ENCODE peak calls at places on chromosomes 12 and 14, in five cellular contexts. H is cardiac fibroblast, Z is fibroblast of lung, W is testis, Q is cardiac muscle cell. C is an unnamed sample.

GRCh38 chr12:15868186-15868585 is 14.0 kb upstream of the STRAP start:
- DNase-seq in Q (no peak), W (no peak), H (no peak), Z (peak), C (no peak)

GRCh38 chr14:101862177-101862576 is 100.7 kb downstream of the PPP2R5C start:
- DNase-seq in Q (no peak), W (no peak), H (peak), Z (peak), C (no peak)

GRCh38 chr12:54658306-54659264 is 10.4 kb upstream of the DCD start:
- DNase-seq in Q (peak), W (peak), H (peak), Z (no peak), C (peak)

GRCh38 chr12:82436354-82436753 is 78.0 kb downstream of the METTL25 start:
- DNase-seq in Q (no peak), W (no peak), H (no peak), Z (no peak), C (no peak)

GRCh38 chr12:120903382-120903817 is 758 bp downstream of the SPPL3 start:
- DNase-seq in H (peak), Z (peak), Q (peak), W (peak), C (peak)

GRCh38 chr14:50926851-50927386 is 17.4 kb downstream of the PYGL start:
- DNase-seq in Q (no peak), W (no peak), H (no peak), Z (no peak), C (no peak)

GRCh38 chr14:99511421-99512109 is 30.4 kb downstream of the CCNK start:
- DNase-seq in W (peak), Z (peak), Q (no peak), H (peak), C (peak)

GRCh38 chr12:56084958-56085543 is 5.1 kb downstream of the ERBB3 start:
- DNase-seq in Q (peak), W (no peak), Z (no peak), H (peak), C (no peak)

GRCh38 chr14:26709019-26709418 is 111.2 kb upstream of the NOVA1 start:
- DNase-seq in W (no peak), Q (no peak), H (peak), Z (peak), C (no peak)

GRCh38 chr12:58877243-58877743 is 43.0 kb downstream of the LRIG3 start:
- DNase-seq in W (no peak), Q (no peak), Z (peak), H (peak), C (peak)

GRCh38 chr14:25231006-25231405 is 181.1 kb upstream of the STXBP6 start:
- DNase-seq in H (no peak), W (no peak), Q (no peak), Z (no peak), C (no peak)

GRCh38 chr14:23894687-23895419 is 58.7 kb upstream of the DHRS4 start:
- DNase-seq in W (peak), Q (no peak), Z (no peak), H (no peak), C (no peak)

GRCh38 chr14:23899788-23900187 is 53.8 kb upstream of the DHRS4 start:
- DNase-seq in H (no peak), Z (no peak), W (no peak), Q (no peak), C (no peak)

DNA sequence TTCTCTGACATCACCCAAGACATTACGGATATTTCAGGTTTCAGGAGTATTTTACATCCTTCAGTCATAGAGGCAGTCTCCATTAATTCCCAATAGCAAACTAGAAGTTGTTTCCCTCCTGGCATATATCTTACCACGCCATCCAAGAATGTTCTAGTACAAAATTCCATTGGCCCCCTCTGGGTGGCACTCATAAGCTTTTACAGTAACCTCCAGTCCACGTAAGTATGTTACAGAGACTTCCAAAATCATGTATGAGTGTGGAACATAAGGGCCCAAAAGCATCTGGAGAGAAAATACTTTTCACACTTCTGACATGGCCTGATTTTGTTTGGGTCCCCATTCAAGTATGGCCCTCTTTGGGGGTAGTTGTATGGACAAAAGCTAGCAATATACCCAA is 58.1 kb upstream of the DHRS4 start:
- DNase-seq in W (no peak), Z (no peak), H (peak), Q (no peak), C (no peak)
- TF ChIP-seq CTCF in W (peak), Z (peak), H (no peak), Q (peak), C (peak)

GRCh38 chr12:24574538-24574937 is 374.4 kb downstream of the BCAT1 start:
- DNase-seq in Z (no peak), W (no peak), H (no peak), Q (no peak), C (no peak)
- TF ChIP-seq CTCF in Z (no peak), W (no peak), H (no peak), Q (no peak), C (no peak)

GRCh38 chr14:93219103-93219726 is 12.2 kb downstream of the UBR7 start:
- DNase-seq in Z (peak), Q (peak), W (peak), H (peak), C (peak)
- TF ChIP-seq CTCF in Z (peak), Q (peak), W (no peak), H (peak), C (peak)

DNA sequence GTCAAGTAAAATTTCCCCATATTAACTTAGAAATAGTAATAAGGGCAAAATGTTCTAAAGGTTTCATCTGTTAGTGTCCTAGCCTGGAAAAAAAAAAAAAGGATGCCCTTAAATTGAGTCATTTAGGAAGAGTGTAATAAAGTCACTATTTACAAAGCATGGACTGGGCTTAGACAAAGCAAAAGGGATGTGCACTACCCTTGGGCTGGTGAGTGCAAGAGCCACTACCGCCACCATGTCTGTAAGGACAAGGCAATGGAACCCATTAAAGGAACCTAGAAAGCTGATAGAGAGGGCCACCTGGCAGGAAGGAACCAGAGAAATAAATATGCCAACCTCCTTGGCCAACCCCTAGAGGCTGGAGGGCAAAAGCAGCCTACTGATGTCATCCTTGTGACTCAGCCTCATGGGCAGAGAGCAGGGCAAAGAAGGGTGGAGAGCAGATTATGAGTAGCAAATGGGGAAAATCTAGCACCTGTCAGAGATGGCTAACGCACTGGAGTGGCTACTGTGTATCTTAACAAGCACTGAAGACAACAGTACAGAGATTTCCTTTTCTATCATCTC is 59.5 kb upstream of the FUT8 start:
- DNase-seq in W (no peak), Z (no peak), Q (no peak), H (no peak), C (no peak)
- TF ChIP-seq CTCF in W (no peak), Z (no peak), Q (no peak), H (no peak), C (no peak)

GRCh38 chr12:76644950-76645349 is 85.4 kb upstream of the OSBPL8 start:
- DNase-seq in H (no peak), Z (no peak), W (no peak), Q (no peak), C (no peak)
- TF ChIP-seq CTCF in H (no peak), Z (no peak), W (no peak), Q (no peak), C (no peak)

DNA sequence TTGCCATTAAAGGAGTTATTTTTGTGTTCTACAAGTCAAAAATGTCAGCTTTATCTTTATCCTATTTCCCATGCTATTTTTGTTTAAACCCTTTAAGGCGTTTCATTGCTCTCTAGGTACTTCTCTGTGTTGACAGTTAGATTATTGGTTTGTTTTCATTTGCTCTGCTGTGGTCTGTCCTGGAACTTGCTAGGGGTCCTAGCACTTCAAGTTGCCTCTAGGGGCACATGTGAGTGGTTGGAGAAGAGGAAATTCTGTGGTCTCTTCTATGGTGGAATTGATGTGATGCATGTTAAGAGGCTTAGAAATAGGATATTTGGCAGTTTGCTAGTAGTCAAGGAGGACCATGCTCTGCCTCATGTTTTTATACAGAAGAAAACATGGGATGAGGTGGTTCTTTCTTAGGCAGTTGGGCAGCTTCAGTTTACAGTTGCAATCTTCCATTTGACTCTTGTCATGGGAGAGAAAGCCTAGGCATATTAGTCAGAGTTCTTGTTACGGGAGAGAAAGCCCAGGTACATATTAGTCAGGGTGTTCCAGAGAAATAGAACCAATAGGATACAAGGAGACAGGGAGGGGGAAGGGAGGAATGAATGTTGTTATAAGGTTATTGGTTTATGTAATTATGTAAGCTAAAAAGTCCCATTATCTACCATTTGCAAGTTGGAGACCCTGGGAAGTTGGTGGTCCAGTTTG is 14.4 kb downstream of the TTLL5 start:
- DNase-seq in H (no peak), Z (no peak), W (no peak), Q (peak), C (no peak)
- TF ChIP-seq CTCF in H (no peak), Z (no peak), W (no peak), Q (peak), C (peak)

GRCh38 chr12:108600702-108601007 is 2.8 kb upstream of the TMEM119 start:
- DNase-seq in H (no peak), W (no peak), Z (no peak), Q (no peak), C (no peak)
- TF ChIP-seq CTCF in H (no peak), W (no peak), Z (no peak), Q (no peak), C (no peak)

C was measured in brain microvascular endothelial cell.